ENCODE peak calls at places on chromosomes 3 and 15, in ten cellular contexts. J, O, Q, K, X, A, B, E, L and T are unnamed samples.
A peak's percentile ranks its signal among the peaks of the same experiment; 100 is the strongest.

GRCh38 chr15:74332011-74332410 is 35.4 kb downstream of the CYP11A1 start:
- DNase-seq in J (no peak), K (no peak), A (no peak), L (no peak), E (no peak), B (no peak), X (no peak), O (no peak), Q (no peak), T (no peak)

GRCh38 chr15:55250392-55250791 is 39.2 kb downstream of the RAB27A start:
- DNase-seq in J (no peak), E (peak; percentile 25), L (no peak), O (no peak), B (no peak), Q (no peak), K (peak; percentile 25), A (no peak), X (no peak), T (no peak)

GRCh38 chr3:48430359-48431101 is 644 bp upstream of the PLXNB1 start:
- DNase-seq in J (no peak), A (no peak), O (no peak), K (no peak), B (no peak), L (no peak), E (no peak), Q (no peak), X (no peak), T (no peak)

GRCh38 chr3:49812916-49813496 is 747 bp downstream of the UBA7 start:
- DNase-seq in Q (no peak), O (no peak), E (no peak), L (no peak), J (no peak), K (no peak), A (no peak), X (no peak), B (no peak), T (no peak)

GRCh38 chr3:66037986-66038369 is 740 bp downstream of the MAGI1 start:
- DNase-seq in Q (peak; percentile 77), A (no peak), X (no peak), K (no peak), E (no peak), O (no peak), B (no peak), L (peak; percentile 17), J (no peak), T (no peak)

GRCh38 chr3:13016083-13016725 is 57.0 kb downstream of the IQSEC1 start:
- DNase-seq in X (peak; percentile 37), O (no peak), B (peak; percentile 38), Q (no peak), K (peak; percentile 71), E (no peak), L (no peak), J (no peak), A (no peak), T (no peak)

GRCh38 chr15:85825719-85826118 is 31.0 kb upstream of the KLHL25 start:
- DNase-seq in L (peak; percentile 36), E (no peak), B (no peak), J (peak; percentile 4), X (no peak), K (no peak), O (peak; percentile 50), A (no peak), Q (no peak), T (no peak)

GRCh38 chr3:7876741-7877297 is 624.8 kb upstream of the LMCD1 start:
- DNase-seq in B (peak; percentile 11), K (no peak), X (peak; percentile 37), J (no peak), O (no peak), A (no peak), E (no peak), L (peak; percentile 2), Q (no peak), T (no peak)

GRCh38 chr3:40137586-40138295 is 171.8 kb upstream of the EIF1B start:
- DNase-seq in Q (no peak), E (no peak), J (no peak), A (no peak), K (no peak), L (no peak), O (no peak), X (no peak), B (no peak), T (no peak)

GRCh38 chr15:51139091-51139490 is 44.4 kb upstream of the TNFAIP8L3 start:
- DNase-seq in X (no peak), A (no peak), J (no peak), L (no peak), Q (no peak), K (no peak), B (no peak), E (no peak), O (no peak), T (no peak)

GRCh38 chr3:64368163-64369025 is 143.1 kb upstream of the PRICKLE2 start:
- DNase-seq in O (no peak), B (no peak), X (no peak), K (no peak), J (no peak), L (no peak), E (no peak), A (no peak), Q (no peak), T (peak; percentile 10)

GRCh38 chr3:59425371-59425770 is 375.5 kb upstream of the CFAP20DC start:
- DNase-seq in A (no peak), Q (no peak), J (no peak), O (no peak), X (no peak), B (no peak), E (peak; percentile 6), K (no peak), L (no peak), T (no peak)

GRCh38 chr15:66993874-66994696 is 71.3 kb upstream of the SMAD3 start:
- DNase-seq in L (no peak), A (no peak), J (no peak), K (no peak), Q (no peak), X (no peak), O (no peak), B (no peak), E (no peak), T (no peak)

GRCh38 chr3:101825904-101826445 is 23.3 kb upstream of the NFKBIZ start:
- DNase-seq in Q (no peak), K (no peak), J (no peak), X (no peak), B (no peak), O (no peak), L (no peak), A (no peak), E (no peak), T (no peak)

GRCh38 chr15:30649952-30650929 is 24.3 kb downstream of the ARHGAP11B start:
- DNase-seq in A (no peak), E (no peak), K (no peak), X (no peak), B (no peak), O (no peak), J (no peak), Q (no peak), L (no peak), T (no peak)

GRCh38 chr3:157429703-157430102 is 6.9 kb upstream of the PTX3 start:
- DNase-seq in J (no peak), L (no peak), B (no peak), Q (no peak), A (no peak), X (no peak), O (no peak), E (no peak), K (no peak), T (no peak)

GRCh38 chr3:40451551-40451950 is 5.6 kb upstream of the RPL14 start:
- DNase-seq in Q (no peak), B (no peak), J (no peak), L (no peak), E (no peak), K (no peak), A (no peak), X (no peak), O (no peak), T (no peak)

GRCh38 chr3:13540332-13540995 is 8.5 kb upstream of the FBLN2 start:
- DNase-seq in J (no peak), X (no peak), Q (no peak), E (no peak), L (no peak), K (no peak), O (no peak), B (no peak), A (no peak), T (no peak)

GRCh38 chr3:75249005-75249404 is 415.1 kb upstream of the FRG2C start:
- DNase-seq in J (no peak), X (no peak), B (no peak), E (no peak), O (no peak), L (no peak), Q (no peak), A (no peak), K (no peak), T (no peak)

GRCh38 chr15:28123408-28124023 is 24.4 kb upstream of the OCA2 start:
- DNase-seq in O (peak; percentile 26), K (peak; percentile 55), X (peak; percentile 54), E (peak; percentile 74), A (peak; percentile 62), J (no peak), B (peak; percentile 14), Q (no peak), L (peak; percentile 45), T (peak; percentile 80)

GRCh38 chr3:58642846-58643245 is 23.7 kb downstream of the FAM3D start:
- DNase-seq in E (no peak), Q (no peak), O (no peak), A (no peak), B (no peak), L (no peak), K (no peak), X (no peak), J (no peak), T (no peak)

GRCh38 chr3:61903931-61904657 is 342.7 kb downstream of the PTPRG start:
- DNase-seq in A (no peak), E (no peak), O (no peak), K (no peak), X (no peak), Q (no peak), J (peak; percentile 90), L (no peak), B (no peak), T (no peak)

GRCh38 chr3:134341391-134341790 is 32.9 kb downstream of the AMOTL2 start:
- DNase-seq in Q (no peak), K (no peak), E (no peak), O (no peak), A (no peak), L (no peak), X (no peak), B (no peak), J (peak; percentile 5), T (peak; percentile 23)

GRCh38 chr15:68495981-68496705 is 64.2 kb upstream of the ITGA11 start:
- DNase-seq in L (no peak), A (no peak), J (no peak), B (no peak), K (no peak), O (no peak), Q (no peak), E (no peak), X (no peak), T (no peak)

GRCh38 chr3:99720985-99721632 is 82.7 kb downstream of the COL8A1 start:
- DNase-seq in E (no peak), L (peak; percentile 18), B (no peak), X (no peak), J (no peak), A (no peak), O (no peak), K (no peak), Q (no peak), T (no peak)

GRCh38 chr15:68227806-68228142 is 1.8 kb downstream of the CLN6 start:
- DNase-seq in B (no peak), K (peak; percentile 65), A (no peak), E (no peak), O (no peak), X (no peak), L (no peak), J (no peak), Q (peak; percentile 43), T (no peak)

GRCh38 chr3:186118692-186119091 is 9.8 kb upstream of the ETV5 start:
- DNase-seq in O (no peak), B (no peak), J (no peak), X (no peak), L (no peak), A (no peak), E (no peak), Q (no peak), K (no peak), T (no peak)

GRCh38 chr3:189975376-189975990 is 145.2 kb downstream of the P3H2 start:
- DNase-seq in X (no peak), A (no peak), E (no peak), O (no peak), K (no peak), L (no peak), Q (no peak), B (no peak), J (no peak), T (no peak)